ENCODE peak calls at places on chromosomes 13 and 19, in nine cellular contexts. One of them, this sample, is unnamed.

GRCh38 chr13:113631341-113632095 is 26.5 kb downstream of the ATP4B start:
- DNase-seq in Peyer's patch: no peak
- DNase-seq in AG04450: no peak
- DNase-seq in tibial artery: no peak
- DNase-seq in lower lobe of right lung: peak
- DNase-seq in astrocyte: no peak
- DNase-seq in substantia nigra: no peak
- DNase-seq in CD8-positive, alpha-beta T cell: no peak
- DNase-seq in PC-9: no peak
- DNase-seq in this sample: no peak

GRCh38 chr13:108195861-108196260 is 19.5 kb downstream of the LIG4 start:
- DNase-seq in tibial artery: no peak
- DNase-seq in AG04450: no peak
- DNase-seq in Peyer's patch: no peak
- DNase-seq in substantia nigra: no peak
- DNase-seq in astrocyte: no peak
- DNase-seq in lower lobe of right lung: no peak
- DNase-seq in CD8-positive, alpha-beta T cell: no peak
- DNase-seq in PC-9: no peak
- DNase-seq in this sample: no peak

GRCh38 chr19:13764101-13764807 is at the start of gene MRI1:
- DNase-seq in lower lobe of right lung: peak
- DNase-seq in astrocyte: peak
- DNase-seq in PC-9: no peak
- DNase-seq in AG04450: no peak
- DNase-seq in tibial artery: peak
- DNase-seq in substantia nigra: peak
- DNase-seq in Peyer's patch: peak
- DNase-seq in CD8-positive, alpha-beta T cell: peak
- DNase-seq in this sample: no peak

GRCh38 chr13:25625361-25625760 is 253.6 kb downstream of the ATP8A2 start:
- DNase-seq in CD8-positive, alpha-beta T cell: no peak
- DNase-seq in Peyer's patch: no peak
- DNase-seq in astrocyte: no peak
- DNase-seq in AG04450: no peak
- DNase-seq in lower lobe of right lung: no peak
- DNase-seq in substantia nigra: no peak
- DNase-seq in PC-9: no peak
- DNase-seq in tibial artery: no peak
- DNase-seq in this sample: no peak

GRCh38 chr13:104984296-104984818 is 1551.1 kb downstream of the EFNB2 start:
- DNase-seq in astrocyte: peak
- DNase-seq in lower lobe of right lung: no peak
- DNase-seq in tibial artery: peak
- DNase-seq in CD8-positive, alpha-beta T cell: peak
- DNase-seq in AG04450: no peak
- DNase-seq in PC-9: no peak
- DNase-seq in Peyer's patch: no peak
- DNase-seq in substantia nigra: no peak
- DNase-seq in this sample: no peak

GRCh38 chr13:99969934-99970760 is 1.4 kb downstream of the ZIC5 start:
- DNase-seq in AG04450: no peak
- DNase-seq in substantia nigra: no peak
- DNase-seq in PC-9: peak
- DNase-seq in lower lobe of right lung: no peak
- DNase-seq in astrocyte: no peak
- DNase-seq in Peyer's patch: peak
- DNase-seq in CD8-positive, alpha-beta T cell: peak
- DNase-seq in tibial artery: no peak
- DNase-seq in this sample: no peak

GRCh38 chr13:110233181-110233641 is 73.7 kb downstream of the COL4A1 start:
- DNase-seq in substantia nigra: no peak
- DNase-seq in CD8-positive, alpha-beta T cell: no peak
- DNase-seq in astrocyte: peak
- DNase-seq in tibial artery: peak
- DNase-seq in AG04450: peak
- DNase-seq in PC-9: no peak
- DNase-seq in lower lobe of right lung: no peak
- DNase-seq in Peyer's patch: no peak
- DNase-seq in this sample: no peak

GRCh38 chr19:56350416-56351045 is 35.9 kb upstream of the ZSCAN5A start:
- DNase-seq in CD8-positive, alpha-beta T cell: peak
- DNase-seq in tibial artery: peak
- DNase-seq in substantia nigra: no peak
- DNase-seq in astrocyte: peak
- DNase-seq in lower lobe of right lung: no peak
- DNase-seq in Peyer's patch: peak
- DNase-seq in AG04450: peak
- DNase-seq in PC-9: no peak
- DNase-seq in this sample: no peak

GRCh38 chr19:5501907-5502306 is 46.7 kb downstream of the ZNRF4 start:
- DNase-seq in Peyer's patch: no peak
- DNase-seq in AG04450: no peak
- DNase-seq in substantia nigra: no peak
- DNase-seq in PC-9: no peak
- DNase-seq in tibial artery: no peak
- DNase-seq in lower lobe of right lung: no peak
- DNase-seq in CD8-positive, alpha-beta T cell: no peak
- DNase-seq in astrocyte: no peak
- DNase-seq in this sample: no peak

GRCh38 chr13:49218493-49219051 is 1.6 kb upstream of the MLNR start:
- DNase-seq in Peyer's patch: no peak
- DNase-seq in substantia nigra: no peak
- DNase-seq in tibial artery: no peak
- DNase-seq in AG04450: no peak
- DNase-seq in CD8-positive, alpha-beta T cell: no peak
- DNase-seq in astrocyte: no peak
- DNase-seq in lower lobe of right lung: no peak
- DNase-seq in PC-9: no peak
- DNase-seq in this sample: no peak

GRCh38 chr13:38957794-38958592 is 32.6 kb downstream of the STOML3 start:
- DNase-seq in PC-9: no peak
- DNase-seq in Peyer's patch: no peak
- DNase-seq in tibial artery: no peak
- DNase-seq in AG04450: no peak
- DNase-seq in astrocyte: no peak
- DNase-seq in CD8-positive, alpha-beta T cell: no peak
- DNase-seq in lower lobe of right lung: no peak
- DNase-seq in substantia nigra: no peak
- DNase-seq in this sample: no peak

GRCh38 chr13:103133551-103133950 is 67.3 kb upstream of the SLC10A2 start:
- DNase-seq in AG04450: no peak
- DNase-seq in Peyer's patch: no peak
- DNase-seq in substantia nigra: no peak
- DNase-seq in PC-9: no peak
- DNase-seq in tibial artery: no peak
- DNase-seq in astrocyte: no peak
- DNase-seq in CD8-positive, alpha-beta T cell: no peak
- DNase-seq in lower lobe of right lung: no peak
- DNase-seq in this sample: no peak
- H3K27ac ChIP-seq in AG04450: no peak
- H3K27ac ChIP-seq in Peyer's patch: no peak
- H3K27ac ChIP-seq in substantia nigra: no peak
- H3K27ac ChIP-seq in PC-9: no peak
- H3K27ac ChIP-seq in tibial artery: no peak
- H3K27ac ChIP-seq in astrocyte: no peak
- H3K27ac ChIP-seq in CD8-positive, alpha-beta T cell: no peak
- H3K27ac ChIP-seq in lower lobe of right lung: no peak
- H3K27ac ChIP-seq in this sample: no peak

GRCh38 chr19:40673377-40673776 is 17.1 kb downstream of the NUMBL start:
- DNase-seq in tibial artery: no peak
- DNase-seq in PC-9: no peak
- DNase-seq in substantia nigra: no peak
- DNase-seq in lower lobe of right lung: no peak
- DNase-seq in CD8-positive, alpha-beta T cell: no peak
- DNase-seq in Peyer's patch: no peak
- DNase-seq in astrocyte: no peak
- DNase-seq in AG04450: no peak
- DNase-seq in this sample: no peak

GRCh38 chr19:40668991-40669614 is 21.3 kb downstream of the NUMBL start:
- DNase-seq in astrocyte: no peak
- DNase-seq in lower lobe of right lung: no peak
- DNase-seq in AG04450: no peak
- DNase-seq in Peyer's patch: no peak
- DNase-seq in substantia nigra: no peak
- DNase-seq in CD8-positive, alpha-beta T cell: no peak
- DNase-seq in PC-9: no peak
- DNase-seq in tibial artery: no peak
- DNase-seq in this sample: no peak

GRCh38 chr19:40672038-40672437 is 18.4 kb downstream of the NUMBL start:
- DNase-seq in CD8-positive, alpha-beta T cell: no peak
- DNase-seq in astrocyte: no peak
- DNase-seq in tibial artery: no peak
- DNase-seq in substantia nigra: no peak
- DNase-seq in lower lobe of right lung: no peak
- DNase-seq in AG04450: no peak
- DNase-seq in Peyer's patch: no peak
- DNase-seq in PC-9: no peak
- DNase-seq in this sample: no peak

GRCh38 chr19:40672573-40673299 is 17.7 kb downstream of the NUMBL start:
- DNase-seq in tibial artery: no peak
- DNase-seq in astrocyte: no peak
- DNase-seq in substantia nigra: no peak
- DNase-seq in CD8-positive, alpha-beta T cell: no peak
- DNase-seq in PC-9: no peak
- DNase-seq in Peyer's patch: no peak
- DNase-seq in AG04450: no peak
- DNase-seq in lower lobe of right lung: no peak
- DNase-seq in this sample: no peak

GRCh38 chr19:40671404-40671803 is 19.0 kb downstream of the NUMBL start:
- DNase-seq in AG04450: no peak
- DNase-seq in CD8-positive, alpha-beta T cell: no peak
- DNase-seq in substantia nigra: no peak
- DNase-seq in PC-9: no peak
- DNase-seq in Peyer's patch: no peak
- DNase-seq in tibial artery: no peak
- DNase-seq in lower lobe of right lung: no peak
- DNase-seq in astrocyte: no peak
- DNase-seq in this sample: no peak
- H3K27ac ChIP-seq in AG04450: no peak
- H3K27ac ChIP-seq in CD8-positive, alpha-beta T cell: no peak
- H3K27ac ChIP-seq in substantia nigra: no peak
- H3K27ac ChIP-seq in PC-9: no peak
- H3K27ac ChIP-seq in Peyer's patch: no peak
- H3K27ac ChIP-seq in tibial artery: no peak
- H3K27ac ChIP-seq in lower lobe of right lung: no peak
- H3K27ac ChIP-seq in astrocyte: no peak
- H3K27ac ChIP-seq in this sample: no peak

GRCh38 chr19:17762505-17763229 is 11.4 kb downstream of the FCHO1 start:
- DNase-seq in lower lobe of right lung: no peak
- DNase-seq in tibial artery: no peak
- DNase-seq in CD8-positive, alpha-beta T cell: no peak
- DNase-seq in Peyer's patch: peak
- DNase-seq in AG04450: no peak
- DNase-seq in PC-9: peak
- DNase-seq in substantia nigra: peak
- DNase-seq in astrocyte: peak
- DNase-seq in this sample: no peak

GRCh38 chr19:17758528-17758927 is 7.3 kb downstream of the FCHO1 start:
- DNase-seq in tibial artery: no peak
- DNase-seq in astrocyte: no peak
- DNase-seq in CD8-positive, alpha-beta T cell: no peak
- DNase-seq in substantia nigra: no peak
- DNase-seq in Peyer's patch: no peak
- DNase-seq in PC-9: no peak
- DNase-seq in lower lobe of right lung: no peak
- DNase-seq in AG04450: no peak
- DNase-seq in this sample: no peak

GRCh38 chr19:17764348-17764747 is 13.1 kb downstream of the FCHO1 start:
- DNase-seq in astrocyte: no peak
- DNase-seq in AG04450: no peak
- DNase-seq in Peyer's patch: no peak
- DNase-seq in PC-9: no peak
- DNase-seq in tibial artery: no peak
- DNase-seq in substantia nigra: no peak
- DNase-seq in lower lobe of right lung: no peak
- DNase-seq in CD8-positive, alpha-beta T cell: no peak
- DNase-seq in this sample: no peak

GRCh38 chr19:17765069-17765618 is 13.9 kb downstream of the FCHO1 start:
- DNase-seq in CD8-positive, alpha-beta T cell: no peak
- DNase-seq in lower lobe of right lung: peak
- DNase-seq in AG04450: no peak
- DNase-seq in tibial artery: peak
- DNase-seq in PC-9: peak
- DNase-seq in Peyer's patch: peak
- DNase-seq in astrocyte: no peak
- DNase-seq in substantia nigra: peak
- DNase-seq in this sample: no peak

DNA sequence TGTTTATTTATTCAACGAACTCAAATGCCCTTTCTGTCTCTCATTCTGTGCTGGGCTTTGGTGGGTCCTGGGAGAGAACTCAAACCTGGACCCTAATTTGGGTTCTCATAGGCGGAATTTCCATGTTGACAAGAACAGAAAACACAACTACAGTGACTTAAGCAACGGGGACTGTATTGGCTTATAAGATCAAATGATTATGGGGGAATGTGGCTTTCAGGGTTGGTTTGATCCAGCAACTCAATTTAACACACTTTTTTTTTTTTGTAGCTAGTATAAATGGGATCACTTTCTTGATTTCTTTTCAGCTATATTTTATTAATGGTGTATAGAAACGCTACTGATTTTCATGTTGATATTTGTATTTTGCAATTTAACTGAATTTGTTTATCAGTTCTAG is 9.9 kb downstream of the FCHO1 start:
- DNase-seq in PC-9: no peak
- DNase-seq in astrocyte: no peak
- DNase-seq in CD8-positive, alpha-beta T cell: no peak
- DNase-seq in substantia nigra: no peak
- DNase-seq in lower lobe of right lung: no peak
- DNase-seq in Peyer's patch: no peak
- DNase-seq in tibial artery: no peak
- DNase-seq in AG04450: no peak
- DNase-seq in this sample: no peak
- H3K27ac ChIP-seq in PC-9: no peak
- H3K27ac ChIP-seq in astrocyte: no peak
- H3K27ac ChIP-seq in CD8-positive, alpha-beta T cell: no peak
- H3K27ac ChIP-seq in substantia nigra: peak
- H3K27ac ChIP-seq in lower lobe of right lung: no peak
- H3K27ac ChIP-seq in Peyer's patch: no peak
- H3K27ac ChIP-seq in tibial artery: no peak
- H3K27ac ChIP-seq in AG04450: no peak
- H3K27ac ChIP-seq in this sample: no peak

DNA sequence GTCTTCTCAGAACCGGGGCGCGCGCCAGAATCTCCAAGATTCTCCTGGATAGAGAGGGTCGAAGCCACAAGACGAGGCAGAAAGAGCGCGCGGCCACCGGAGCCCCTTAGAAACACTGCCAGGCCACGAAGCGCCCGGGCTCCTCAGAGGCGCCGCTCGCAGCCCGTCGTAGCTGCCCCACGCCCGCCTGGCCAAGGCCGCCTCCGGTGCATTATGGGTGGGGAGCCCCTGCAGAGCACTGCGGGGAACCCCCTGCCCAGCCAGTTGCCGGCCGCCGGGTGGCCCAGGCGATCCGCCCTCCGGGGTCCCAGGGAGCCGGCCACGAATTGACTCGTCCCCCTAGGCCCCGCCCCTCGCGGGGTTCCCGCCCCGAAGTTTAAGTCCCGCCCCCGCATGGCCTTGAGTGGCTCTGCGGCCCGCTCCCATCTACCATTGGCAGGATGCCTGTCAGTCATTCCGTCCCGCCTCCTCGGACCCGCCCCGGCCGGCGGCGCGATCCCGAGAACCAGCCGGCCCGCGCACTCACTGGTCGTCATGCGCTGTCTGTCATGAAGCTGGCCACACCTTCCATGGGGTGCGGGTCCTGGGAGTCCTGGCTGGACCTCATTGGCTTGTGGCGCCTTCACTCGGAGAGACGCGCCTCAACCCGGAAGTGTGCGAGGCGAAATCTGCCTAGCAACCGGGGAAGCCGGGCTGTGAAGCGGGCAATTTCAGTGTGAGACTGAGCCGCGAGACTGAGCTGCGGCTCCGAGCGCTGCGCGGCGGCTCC is 20.2 kb upstream of the GATAD2A start:
- DNase-seq in CD8-positive, alpha-beta T cell: peak
- DNase-seq in Peyer's patch: peak
- DNase-seq in tibial artery: peak
- DNase-seq in lower lobe of right lung: peak
- DNase-seq in substantia nigra: peak
- DNase-seq in astrocyte: peak
- DNase-seq in PC-9: peak
- DNase-seq in AG04450: peak
- DNase-seq in this sample: peak
- H3K27ac ChIP-seq in CD8-positive, alpha-beta T cell: peak
- H3K27ac ChIP-seq in Peyer's patch: peak
- H3K27ac ChIP-seq in tibial artery: peak
- H3K27ac ChIP-seq in lower lobe of right lung: peak
- H3K27ac ChIP-seq in substantia nigra: peak
- H3K27ac ChIP-seq in astrocyte: peak
- H3K27ac ChIP-seq in PC-9: peak
- H3K27ac ChIP-seq in AG04450: peak
- H3K27ac ChIP-seq in this sample: peak

This sample was measured in epithelial cell of prostate.